ENCODE peak calls at places on chromosomes 12 and 14, in four cellular contexts. H, O, P and W are unnamed samples.
A peak's percentile ranks its signal among the peaks of the same experiment; 100 is the strongest.

GRCh38 chr12:24075650-24076049 is 126.2 kb upstream of the SOX5 start:
- DNase-seq in H (no peak), O (no peak), P (no peak), W (no peak)

GRCh38 chr14:90624228-90624627 is 192.0 kb downstream of the TTC7B start:
- DNase-seq in H (no peak), O (no peak), P (no peak), W (no peak)

GRCh38 chr12:43316506-43316905 is 235.5 kb downstream of the ADAMTS20 start:
- DNase-seq in H (no peak), O (no peak), P (no peak), W (no peak)

GRCh38 chr14:37417833-37418232 is 177.2 kb downstream of the FOXA1 start:
- DNase-seq in H (no peak), O (no peak), P (no peak), W (no peak)

GRCh38 chr14:101028971-101029667 is 125.6 kb upstream of the RTL1 start:
- DNase-seq in H (peak; percentile 46), O (no peak), P (no peak), W (no peak)

GRCh38 chr12:126349383-126349782 is 1284.1 kb downstream of the AACS start:
- DNase-seq in H (no peak), O (no peak), P (no peak), W (no peak)

GRCh38 chr14:24430143-24430681 is 458 bp downstream of the KHNYN start:
- DNase-seq in H (peak; percentile 95), O (peak; percentile 26), P (peak; percentile 51), W (peak; percentile 12)

GRCh38 chr14:30906752-30907658 is 32.6 kb downstream of the COCH start:
- DNase-seq in H (no peak), O (peak; percentile 40), P (no peak), W (peak; percentile 8)

GRCh38 chr14:105102893-105103292 is 37.7 kb upstream of the GPR132 start:
- DNase-seq in H (no peak), O (no peak), P (no peak), W (no peak)

GRCh38 chr12:131732996-131733615 is 22.2 kb downstream of the SFSWAP start:
- DNase-seq in H (no peak), O (no peak), P (no peak), W (no peak)

GRCh38 chr12:27394676-27395075 is 51.9 kb upstream of the SMCO2 start:
- DNase-seq in H (no peak), O (no peak), P (no peak), W (no peak)

GRCh38 chr14:51293149-51293925 is 53.3 kb downstream of the TMX1 start:
- DNase-seq in H (no peak), O (no peak), P (no peak), W (no peak)

GRCh38 chr12:68560823-68561422 is 49.8 kb upstream of the RAP1B start:
- DNase-seq in H (no peak), O (no peak), P (no peak), W (no peak)

DNA sequence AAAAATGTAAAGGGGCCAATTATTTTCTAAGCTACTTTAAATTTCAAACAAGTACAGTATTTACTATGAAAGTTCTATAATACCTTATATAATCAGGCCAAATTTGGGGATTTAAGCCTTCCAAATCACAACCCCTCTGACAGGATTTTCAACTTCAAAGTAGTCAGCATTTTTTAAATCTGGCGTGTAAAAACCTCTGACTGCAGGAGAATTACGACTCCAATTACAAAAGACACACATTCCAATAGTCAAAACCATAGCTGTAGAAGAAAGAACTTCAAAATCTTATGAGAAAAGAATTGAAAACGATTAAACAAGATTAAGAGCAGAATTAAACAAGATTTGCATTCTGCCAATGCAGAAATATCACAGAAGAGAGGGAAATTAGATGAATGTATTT is 12.7 kb downstream of the OSBPL8 start:
- DNase-seq in H (no peak), O (peak; percentile 53), P (no peak), W (no peak)
- H3K4me3 ChIP-seq in H (no peak overlapping the region), O (no peak overlapping the region), P (no peak overlapping the region), W (no peak overlapping the region)

GRCh38 chr14:54711312-54711711 is 144.4 kb downstream of the SAMD4A start:
- DNase-seq in H (no peak), O (no peak), P (no peak), W (no peak)
- H3K4me3 ChIP-seq in H (no peak overlapping the region), O (no peak overlapping the region), P (no peak overlapping the region), W (no peak overlapping the region)

GRCh38 chr14:54894995-54895394 is 7.6 kb downstream of the GCH1 start:
- DNase-seq in H (no peak), O (peak; percentile 35), P (no peak), W (no peak)
- H3K4me3 ChIP-seq in H (no peak overlapping the region), O (no peak overlapping the region), P (no peak overlapping the region), W (no peak overlapping the region)

GRCh38 chr12:120227233-120228040 is 26.5 kb upstream of the RPLP0 start:
- DNase-seq in H (no peak), O (no peak), P (no peak), W (no peak)

GRCh38 chr12:120228041-120228290 is 27.1 kb upstream of the RPLP0 start:
- DNase-seq in H (no peak), O (no peak), P (no peak), W (no peak)

GRCh38 chr12:120229583-120230325 is 28.8 kb upstream of the RPLP0 start:
- DNase-seq in H (no peak), O (peak; percentile 63), P (no peak), W (no peak)

GRCh38 chr12:120229071-120229582 is 28.2 kb upstream of the RPLP0 start:
- DNase-seq in H (no peak), O (peak; percentile 70), P (no peak), W (no peak)

GRCh38 chr12:120228291-120229070 is 27.6 kb upstream of the RPLP0 start:
- DNase-seq in H (peak; percentile 96), O (peak; percentile 91), P (peak; percentile 87), W (peak; percentile 37)
- H3K4me3 ChIP-seq in H (no peak overlapping the region), O (no peak overlapping the region), P (peak overlapping the region; percentile 3), W (no peak overlapping the region)

DNA sequence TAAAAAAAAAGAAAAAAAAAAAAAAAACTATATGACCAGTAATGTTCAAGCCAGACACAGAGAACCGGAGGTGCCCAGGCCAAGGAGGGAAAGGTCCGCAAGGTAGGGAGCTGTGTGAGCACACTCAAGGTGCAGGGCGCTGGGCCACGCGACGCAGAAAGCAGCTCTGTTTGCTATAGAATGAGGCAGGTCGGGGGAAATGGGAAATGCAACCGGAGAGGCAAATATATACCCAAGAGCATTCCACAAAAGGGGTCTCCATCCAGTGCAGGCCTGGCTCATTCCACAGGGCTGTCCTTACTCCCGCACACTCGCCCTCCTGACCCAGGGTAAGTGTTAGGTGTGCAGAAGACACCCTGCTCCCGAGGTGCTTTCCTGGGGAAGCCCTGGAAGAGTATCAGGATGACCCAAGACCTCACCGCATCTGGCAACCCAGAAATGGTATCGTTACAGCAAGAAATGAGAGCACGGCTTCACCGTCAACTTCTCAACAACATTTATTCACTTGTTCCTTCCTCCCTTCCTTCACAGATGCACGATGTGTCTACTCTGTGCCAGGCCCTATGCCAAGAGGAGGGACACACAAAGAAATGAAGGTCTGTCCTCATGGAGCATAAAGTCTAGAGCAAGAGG is 86.4 kb downstream of the BCL11B start:
- DNase-seq in H (no peak), O (no peak), P (no peak), W (no peak)
- H3K4me3 ChIP-seq in H (no peak overlapping the region), O (no peak overlapping the region), P (peak overlapping the region; percentile 5), W (no peak overlapping the region)

GRCh38 chr14:22561661-22562579 is 27.1 kb downstream of the DAD1 start:
- DNase-seq in H (no peak), O (peak; percentile 74), P (peak; percentile 94), W (no peak)

GRCh38 chr14:22558221-22558913 is 30.7 kb downstream of the DAD1 start:
- DNase-seq in H (peak; percentile 86), O (no peak), P (no peak), W (no peak)

GRCh38 chr14:22559041-22559440 is 30.0 kb downstream of the DAD1 start:
- DNase-seq in H (no peak), O (no peak), P (no peak), W (no peak)

GRCh38 chr14:22561366-22561660 is 27.7 kb downstream of the DAD1 start:
- DNase-seq in H (no peak), O (no peak), P (no peak), W (no peak)

GRCh38 chr14:22560638-22561365 is 28.2 kb downstream of the DAD1 start:
- DNase-seq in H (no peak), O (peak; percentile 89), P (no peak), W (no peak)
- H3K4me3 ChIP-seq in H (no peak overlapping the region), O (no peak overlapping the region), P (peak overlapping the region; percentile 1), W (no peak overlapping the region)

GRCh38 chr12:83157604-83158003 is 470.9 kb downstream of the TMTC2 start:
- DNase-seq in H (no peak), O (no peak), P (no peak), W (no peak)

GRCh38 chr12:83161451-83161850 is 474.7 kb downstream of the TMTC2 start:
- DNase-seq in H (no peak), O (no peak), P (no peak), W (no peak)

GRCh38 chr12:83158613-83159207 is 472.0 kb downstream of the TMTC2 start:
- DNase-seq in H (no peak), O (no peak), P (no peak), W (no peak)

GRCh38 chr12:83153156-83153555 is 466.4 kb downstream of the TMTC2 start:
- DNase-seq in H (no peak), O (no peak), P (no peak), W (no peak)

DNA sequence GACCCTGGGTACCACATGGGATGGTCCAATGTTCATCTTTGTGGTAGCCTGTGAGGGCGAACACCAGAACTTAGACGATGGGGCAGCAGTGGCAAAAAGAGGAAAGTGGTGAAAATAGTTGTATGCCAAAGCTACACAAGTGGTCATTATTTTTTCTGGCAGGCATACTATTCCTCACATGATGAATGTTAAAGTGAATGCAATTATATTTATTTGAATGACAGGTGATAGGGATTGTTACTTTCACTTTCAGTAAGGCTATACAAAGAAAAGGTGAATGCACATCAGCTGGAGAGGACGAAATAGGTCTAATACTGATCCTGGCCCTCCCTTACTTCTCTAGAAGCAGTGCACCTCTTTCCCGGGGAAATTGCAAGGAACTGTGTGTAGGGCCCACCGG is 470.1 kb downstream of the TMTC2 start:
- DNase-seq in H (no peak), O (no peak), P (no peak), W (no peak)
- H3K4me3 ChIP-seq in H (no peak overlapping the region), O (no peak overlapping the region), P (no peak overlapping the region), W (no peak overlapping the region)